ENCODE peak calls at places on chromosomes 2 and 18, in seven cellular contexts. One of them, this sample, is unnamed. For H3K36me3 and H3K4me1, the result is how much of the 10 kb centered on the place peaks cover.

GRCh38 chr18:27860701-27861107 is 316.2 kb downstream of the CDH2 start:
- DNase-seq in effector memory CD4-positive, alpha-beta T cell: no peak
- DNase-seq in CD8-positive, alpha-beta T cell: no peak
- DNase-seq in left ventricle myocardium inferior: peak
- DNase-seq in SJSA1: no peak
- DNase-seq in neural progenitor cell: no peak
- DNase-seq in fibroblast of lung: peak
- DNase-seq in this sample: no peak

GRCh38 chr2:73103018-73103542 is 9.7 kb downstream of the RAB11FIP5 start:
- DNase-seq in effector memory CD4-positive, alpha-beta T cell: no peak
- DNase-seq in CD8-positive, alpha-beta T cell: no peak
- DNase-seq in left ventricle myocardium inferior: no peak
- DNase-seq in SJSA1: no peak
- DNase-seq in neural progenitor cell: no peak
- DNase-seq in fibroblast of lung: no peak
- DNase-seq in this sample: no peak

GRCh38 chr18:49561127-49561376 is 805 bp upstream of the LIPG start:
- DNase-seq in effector memory CD4-positive, alpha-beta T cell: no peak
- DNase-seq in CD8-positive, alpha-beta T cell: no peak
- DNase-seq in left ventricle myocardium inferior: no peak
- DNase-seq in SJSA1: no peak
- DNase-seq in neural progenitor cell: no peak
- DNase-seq in fibroblast of lung: no peak
- DNase-seq in this sample: no peak

GRCh38 chr2:64374686-64375085 is 79.3 kb upstream of the LGALSL start:
- DNase-seq in effector memory CD4-positive, alpha-beta T cell: no peak
- DNase-seq in CD8-positive, alpha-beta T cell: no peak
- DNase-seq in left ventricle myocardium inferior: peak
- DNase-seq in SJSA1: no peak
- DNase-seq in neural progenitor cell: no peak
- DNase-seq in fibroblast of lung: peak
- DNase-seq in this sample: no peak

GRCh38 chr2:11074246-11074820 is 80.9 kb upstream of the SLC66A3 start:
- DNase-seq in effector memory CD4-positive, alpha-beta T cell: no peak
- DNase-seq in CD8-positive, alpha-beta T cell: no peak
- DNase-seq in left ventricle myocardium inferior: no peak
- DNase-seq in SJSA1: no peak
- DNase-seq in neural progenitor cell: no peak
- DNase-seq in fibroblast of lung: no peak
- DNase-seq in this sample: no peak

GRCh38 chr18:68263481-68263880 is 451.4 kb downstream of the TMX3 start:
- DNase-seq in effector memory CD4-positive, alpha-beta T cell: no peak
- DNase-seq in CD8-positive, alpha-beta T cell: no peak
- DNase-seq in left ventricle myocardium inferior: no peak
- DNase-seq in SJSA1: no peak
- DNase-seq in neural progenitor cell: no peak
- DNase-seq in fibroblast of lung: peak
- DNase-seq in this sample: no peak

GRCh38 chr2:100924520-100925451 is 77.3 kb upstream of the RPL31 start:
- DNase-seq in effector memory CD4-positive, alpha-beta T cell: peak
- DNase-seq in CD8-positive, alpha-beta T cell: no peak
- DNase-seq in left ventricle myocardium inferior: no peak
- DNase-seq in SJSA1: no peak
- DNase-seq in neural progenitor cell: peak
- DNase-seq in fibroblast of lung: peak
- DNase-seq in this sample: no peak

GRCh38 chr2:96964221-96964905 is 22.0 kb downstream of the FAM178B start:
- DNase-seq in effector memory CD4-positive, alpha-beta T cell: no peak
- DNase-seq in CD8-positive, alpha-beta T cell: no peak
- DNase-seq in left ventricle myocardium inferior: no peak
- DNase-seq in SJSA1: no peak
- DNase-seq in neural progenitor cell: no peak
- DNase-seq in fibroblast of lung: no peak
- DNase-seq in this sample: no peak

GRCh38 chr2:240919786-240920782 is 13.9 kb downstream of the CROCC2 start:
- DNase-seq in effector memory CD4-positive, alpha-beta T cell: no peak
- DNase-seq in CD8-positive, alpha-beta T cell: no peak
- DNase-seq in left ventricle myocardium inferior: peak
- DNase-seq in SJSA1: peak
- DNase-seq in neural progenitor cell: no peak
- DNase-seq in fibroblast of lung: no peak
- DNase-seq in this sample: peak

GRCh38 chr2:150605664-150606063 is 118.2 kb upstream of the RND3 start:
- DNase-seq in effector memory CD4-positive, alpha-beta T cell: no peak
- DNase-seq in CD8-positive, alpha-beta T cell: no peak
- DNase-seq in left ventricle myocardium inferior: no peak
- DNase-seq in SJSA1: no peak
- DNase-seq in neural progenitor cell: no peak
- DNase-seq in fibroblast of lung: no peak
- DNase-seq in this sample: no peak

GRCh38 chr2:165952600-165953210 is 871 bp downstream of the TTC21B start:
- DNase-seq in effector memory CD4-positive, alpha-beta T cell: no peak
- DNase-seq in CD8-positive, alpha-beta T cell: no peak
- DNase-seq in left ventricle myocardium inferior: no peak
- DNase-seq in SJSA1: no peak
- DNase-seq in neural progenitor cell: no peak
- DNase-seq in fibroblast of lung: peak
- DNase-seq in this sample: no peak

GRCh38 chr2:14673351-14673875 is 40.9 kb downstream of the LRATD1 start:
- DNase-seq in effector memory CD4-positive, alpha-beta T cell: no peak
- DNase-seq in CD8-positive, alpha-beta T cell: no peak
- DNase-seq in left ventricle myocardium inferior: no peak
- DNase-seq in SJSA1: no peak
- DNase-seq in neural progenitor cell: peak
- DNase-seq in fibroblast of lung: no peak
- DNase-seq in this sample: no peak

GRCh38 chr2:20707601-20708000 is 40.7 kb downstream of the GDF7 start:
- DNase-seq in effector memory CD4-positive, alpha-beta T cell: no peak
- DNase-seq in CD8-positive, alpha-beta T cell: no peak
- DNase-seq in left ventricle myocardium inferior: no peak
- DNase-seq in SJSA1: no peak
- DNase-seq in neural progenitor cell: peak
- DNase-seq in fibroblast of lung: no peak
- DNase-seq in this sample: no peak

GRCh38 chr2:15753233-15753798 is 161.6 kb downstream of the DDX1 start:
- DNase-seq in effector memory CD4-positive, alpha-beta T cell: no peak
- DNase-seq in CD8-positive, alpha-beta T cell: no peak
- DNase-seq in left ventricle myocardium inferior: no peak
- DNase-seq in SJSA1: no peak
- DNase-seq in neural progenitor cell: no peak
- DNase-seq in fibroblast of lung: no peak
- DNase-seq in this sample: no peak

GRCh38 chr2:172215172-172215935 is 112.7 kb upstream of the DLX2 start:
- DNase-seq in effector memory CD4-positive, alpha-beta T cell: no peak
- DNase-seq in CD8-positive, alpha-beta T cell: no peak
- DNase-seq in left ventricle myocardium inferior: no peak
- DNase-seq in SJSA1: no peak
- DNase-seq in neural progenitor cell: no peak
- DNase-seq in fibroblast of lung: no peak
- DNase-seq in this sample: no peak

GRCh38 chr2:172213116-172213515 is 110.4 kb upstream of the DLX2 start:
- DNase-seq in effector memory CD4-positive, alpha-beta T cell: no peak
- DNase-seq in CD8-positive, alpha-beta T cell: no peak
- DNase-seq in left ventricle myocardium inferior: no peak
- DNase-seq in SJSA1: no peak
- DNase-seq in neural progenitor cell: no peak
- DNase-seq in fibroblast of lung: no peak
- DNase-seq in this sample: no peak

GRCh38 chr2:172214252-172214651 is 111.6 kb upstream of the DLX2 start:
- DNase-seq in effector memory CD4-positive, alpha-beta T cell: no peak
- DNase-seq in CD8-positive, alpha-beta T cell: no peak
- DNase-seq in left ventricle myocardium inferior: no peak
- DNase-seq in SJSA1: no peak
- DNase-seq in neural progenitor cell: no peak
- DNase-seq in fibroblast of lung: no peak
- DNase-seq in this sample: no peak

GRCh38 chr2:172216348-172216933 is 113.7 kb upstream of the DLX2 start:
- DNase-seq in effector memory CD4-positive, alpha-beta T cell: no peak
- DNase-seq in CD8-positive, alpha-beta T cell: no peak
- DNase-seq in left ventricle myocardium inferior: no peak
- DNase-seq in SJSA1: no peak
- DNase-seq in neural progenitor cell: no peak
- DNase-seq in fibroblast of lung: no peak
- DNase-seq in this sample: no peak

DNA sequence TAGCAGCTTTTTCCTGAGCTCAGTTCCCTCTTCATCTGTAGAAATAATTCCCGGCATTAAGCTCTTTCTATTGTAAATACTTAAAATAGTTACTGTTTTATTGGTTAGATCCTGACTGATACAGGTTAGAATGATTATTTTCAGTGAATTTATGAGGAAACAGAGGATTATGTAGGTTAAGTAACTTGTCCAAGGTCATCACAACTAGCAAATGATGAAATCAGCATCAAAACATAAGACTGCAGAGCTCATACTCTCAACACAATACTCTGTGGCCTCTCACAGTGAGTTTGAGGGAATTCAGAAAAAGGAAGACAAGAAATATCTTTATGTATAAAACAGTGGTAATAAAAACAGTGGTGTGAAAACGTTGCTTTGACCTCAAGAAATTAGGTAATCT is 113.2 kb upstream of the DLX2 start:
- DNase-seq in effector memory CD4-positive, alpha-beta T cell: no peak
- DNase-seq in CD8-positive, alpha-beta T cell: no peak
- DNase-seq in left ventricle myocardium inferior: no peak
- DNase-seq in SJSA1: no peak
- DNase-seq in neural progenitor cell: no peak
- DNase-seq in fibroblast of lung: no peak
- DNase-seq in this sample: no peak
- H3K36me3 ChIP-seq in effector memory CD4-positive, alpha-beta T cell: under half
- H3K36me3 ChIP-seq in CD8-positive, alpha-beta T cell: under half
- H3K36me3 ChIP-seq in left ventricle myocardium inferior: under half
- H3K36me3 ChIP-seq in SJSA1: under half
- H3K36me3 ChIP-seq in neural progenitor cell: under half
- H3K36me3 ChIP-seq in fibroblast of lung: under half
- H3K36me3 ChIP-seq in this sample: under half

DNA sequence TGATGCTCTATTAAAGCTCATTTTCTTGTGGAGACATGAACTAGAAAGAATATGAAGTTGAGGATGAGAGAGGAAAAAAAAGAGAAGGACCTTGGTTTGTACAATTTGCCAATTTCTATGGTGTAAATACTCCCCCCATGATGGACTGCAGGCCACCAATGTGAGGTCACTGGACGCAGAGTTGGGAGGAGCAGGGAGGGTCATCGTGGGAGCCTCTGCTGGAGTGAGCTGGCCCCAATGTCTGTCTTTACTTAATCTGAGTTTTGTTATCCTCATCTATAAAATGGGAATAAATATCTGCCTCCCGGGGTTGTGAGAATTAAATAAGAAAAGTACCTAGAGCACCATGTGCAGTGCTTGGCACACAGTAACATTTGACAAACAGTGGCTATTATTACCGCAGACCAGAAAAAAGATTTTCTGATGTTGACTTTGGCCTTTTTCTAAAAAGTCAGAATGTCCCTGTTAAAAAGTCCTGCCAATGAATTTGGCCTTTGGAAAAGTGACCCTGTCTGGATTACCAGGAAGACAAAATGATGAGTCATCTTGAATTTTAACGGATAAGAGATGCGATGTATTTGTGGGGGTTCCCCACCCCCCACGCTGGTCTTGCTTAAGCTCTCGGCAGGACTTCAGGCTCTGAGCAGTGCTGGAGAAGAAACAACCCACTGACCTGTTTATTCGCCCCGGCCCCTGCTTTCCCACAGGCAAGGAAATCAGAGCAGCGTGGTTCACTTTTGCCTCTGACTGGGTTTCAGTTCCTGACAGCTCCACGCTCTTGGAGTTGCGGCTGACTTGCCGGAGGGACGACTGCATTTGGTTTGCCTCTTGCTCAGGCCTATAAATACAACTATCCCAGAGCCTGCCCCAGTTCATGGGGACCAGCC is 50.3 kb upstream of the FOSL2 start:
- DNase-seq in effector memory CD4-positive, alpha-beta T cell: no peak
- DNase-seq in CD8-positive, alpha-beta T cell: no peak
- DNase-seq in left ventricle myocardium inferior: peak
- DNase-seq in SJSA1: peak
- DNase-seq in neural progenitor cell: no peak
- DNase-seq in fibroblast of lung: peak
- DNase-seq in this sample: no peak
- H3K4me1 ChIP-seq in effector memory CD4-positive, alpha-beta T cell: under half
- H3K4me1 ChIP-seq in CD8-positive, alpha-beta T cell: under half
- H3K4me1 ChIP-seq in left ventricle myocardium inferior: half or more
- H3K4me1 ChIP-seq in SJSA1: half or more
- H3K4me1 ChIP-seq in neural progenitor cell: under half
- H3K4me1 ChIP-seq in fibroblast of lung: under half
- H3K4me1 ChIP-seq in this sample: under half

GRCh38 chr18:56988022-56988421 is 158.9 kb upstream of the BOD1L2 start:
- DNase-seq in effector memory CD4-positive, alpha-beta T cell: no peak
- DNase-seq in CD8-positive, alpha-beta T cell: no peak
- DNase-seq in left ventricle myocardium inferior: no peak
- DNase-seq in SJSA1: no peak
- DNase-seq in neural progenitor cell: no peak
- DNase-seq in fibroblast of lung: no peak
- DNase-seq in this sample: no peak

GRCh38 chr18:56987236-56987635 is 159.7 kb upstream of the BOD1L2 start:
- DNase-seq in effector memory CD4-positive, alpha-beta T cell: no peak
- DNase-seq in CD8-positive, alpha-beta T cell: no peak
- DNase-seq in left ventricle myocardium inferior: no peak
- DNase-seq in SJSA1: no peak
- DNase-seq in neural progenitor cell: no peak
- DNase-seq in fibroblast of lung: no peak
- DNase-seq in this sample: no peak

GRCh38 chr18:56983275-56983992 is 163.5 kb upstream of the BOD1L2 start:
- DNase-seq in effector memory CD4-positive, alpha-beta T cell: no peak
- DNase-seq in CD8-positive, alpha-beta T cell: no peak
- DNase-seq in left ventricle myocardium inferior: no peak
- DNase-seq in SJSA1: no peak
- DNase-seq in neural progenitor cell: no peak
- DNase-seq in fibroblast of lung: no peak
- DNase-seq in this sample: no peak

GRCh38 chr18:56984731-56985130 is 162.2 kb upstream of the BOD1L2 start:
- DNase-seq in effector memory CD4-positive, alpha-beta T cell: no peak
- DNase-seq in CD8-positive, alpha-beta T cell: no peak
- DNase-seq in left ventricle myocardium inferior: no peak
- DNase-seq in SJSA1: no peak
- DNase-seq in neural progenitor cell: no peak
- DNase-seq in fibroblast of lung: no peak
- DNase-seq in this sample: no peak

DNA sequence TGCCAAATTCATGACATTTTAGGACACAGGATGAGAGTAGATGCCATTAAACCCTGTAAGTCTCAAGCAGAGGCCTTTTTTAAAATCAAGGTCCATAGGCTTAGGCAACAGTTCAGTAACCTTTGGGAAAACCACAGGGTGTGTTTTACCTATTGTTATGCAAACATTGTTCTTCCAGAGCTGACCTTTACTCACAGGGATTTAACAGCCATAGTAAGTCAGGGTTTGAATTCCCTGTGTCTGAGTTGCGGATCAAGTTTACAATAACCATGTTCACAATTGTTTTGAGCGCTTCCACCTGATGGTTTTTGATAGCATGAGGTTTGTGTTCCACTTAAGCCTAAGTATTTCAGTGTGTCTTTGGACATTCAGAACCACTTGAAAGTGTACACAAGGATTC is 160.1 kb upstream of the BOD1L2 start:
- DNase-seq in effector memory CD4-positive, alpha-beta T cell: no peak
- DNase-seq in CD8-positive, alpha-beta T cell: no peak
- DNase-seq in left ventricle myocardium inferior: no peak
- DNase-seq in SJSA1: no peak
- DNase-seq in neural progenitor cell: peak
- DNase-seq in fibroblast of lung: no peak
- DNase-seq in this sample: no peak
- H3K36me3 ChIP-seq in effector memory CD4-positive, alpha-beta T cell: under half
- H3K36me3 ChIP-seq in CD8-positive, alpha-beta T cell: under half
- H3K36me3 ChIP-seq in left ventricle myocardium inferior: under half
- H3K36me3 ChIP-seq in SJSA1: under half
- H3K36me3 ChIP-seq in neural progenitor cell: under half
- H3K36me3 ChIP-seq in fibroblast of lung: under half
- H3K36me3 ChIP-seq in this sample: under half

GRCh38 chr18:79680891-79681339 is 1.3 kb downstream of the CTDP1 start:
- DNase-seq in effector memory CD4-positive, alpha-beta T cell: no peak
- DNase-seq in CD8-positive, alpha-beta T cell: no peak
- DNase-seq in left ventricle myocardium inferior: no peak
- DNase-seq in SJSA1: no peak
- DNase-seq in neural progenitor cell: no peak
- DNase-seq in fibroblast of lung: no peak
- DNase-seq in this sample: no peak
- H3K4me1 ChIP-seq in effector memory CD4-positive, alpha-beta T cell: half or more
- H3K4me1 ChIP-seq in CD8-positive, alpha-beta T cell: half or more
- H3K4me1 ChIP-seq in left ventricle myocardium inferior: half or more
- H3K4me1 ChIP-seq in SJSA1: under half
- H3K4me1 ChIP-seq in neural progenitor cell: under half
- H3K4me1 ChIP-seq in fibroblast of lung: under half
- H3K4me1 ChIP-seq in this sample: under half

This sample was measured in breast epithelium.